ENCODE peak calls at places on chromosomes 5 and 9, in six cellular contexts. K is ovary, M is right lobe of liver, N is GM12865, D is OCI-M1, V is HEK293T. P is an unnamed sample.

GRCh38 chr9:101601904-101602765 is 7.4 kb upstream of the PPP3R2 start:
- DNase-seq in N (peak), D (peak), K (peak), V (peak), M (no peak), P (peak)

GRCh38 chr9:129333613-129333960 is 155.5 kb upstream of the IER5L start:
- DNase-seq in D (no peak), N (no peak), K (peak), M (no peak), V (no peak), P (no peak)

GRCh38 chr5:154761062-154761740 is 6.0 kb downstream of the LARP1 start:
- DNase-seq in N (peak), D (no peak), M (no peak), K (no peak), V (no peak), P (no peak)

GRCh38 chr9:137504432-137504777 is 45.3 kb upstream of the NSMF start:
- DNase-seq in M (no peak), V (no peak), N (no peak), K (no peak), D (no peak), P (no peak)

GRCh38 chr9:114153761-114154596 is 1.4 kb upstream of the COL27A1 start:
- DNase-seq in V (peak), N (no peak), D (no peak), M (peak), K (no peak), P (no peak)

GRCh38 chr5:68542207-68542606 is 326.7 kb downstream of the PIK3R1 start:
- DNase-seq in N (no peak), V (no peak), D (peak), M (no peak), K (no peak), P (peak)

GRCh38 chr5:108171759-108172158 is 210.1 kb downstream of the FBXL17 start:
- DNase-seq in M (no peak), K (no peak), V (no peak), D (no peak), N (no peak), P (no peak)

GRCh38 chr9:93205896-93206575 is 22.1 kb downstream of the WNK2 start:
- DNase-seq in M (no peak), N (no peak), K (no peak), D (no peak), V (no peak), P (no peak)

GRCh38 chr9:15901572-15901971 is 348.7 kb downstream of the CCDC171 start:
- DNase-seq in V (no peak), M (no peak), K (no peak), D (no peak), N (no peak), P (no peak)

GRCh38 chr5:153321478-153321877 is 169.0 kb upstream of the GRIA1 start:
- DNase-seq in K (no peak), V (no peak), D (no peak), M (no peak), N (no peak), P (no peak)

GRCh38 chr5:105968961-105969360 is 1701.8 kb downstream of the EFNA5 start:
- DNase-seq in M (no peak), K (no peak), V (no peak), D (peak), N (no peak), P (no peak)

GRCh38 chr5:10455273-10455670 is 13.6 kb downstream of the ROPN1L start:
- DNase-seq in V (no peak), D (no peak), K (no peak), M (no peak), N (no peak), P (no peak)

GRCh38 chr5:55533806-55534435 is 843 bp downstream of the PLPP1 start:
- DNase-seq in K (no peak), D (peak), M (no peak), V (peak), N (peak), P (no peak)

GRCh38 chr9:21404146-21404545 is 4.8 kb upstream of the IFNA8 start:
- DNase-seq in N (no peak), K (no peak), V (no peak), D (no peak), M (no peak), P (no peak)

GRCh38 chr5:81850494-81850893 is 99.6 kb upstream of the SSBP2 start:
- DNase-seq in M (no peak), D (no peak), V (no peak), K (peak), N (no peak), P (no peak)

GRCh38 chr9:129245276-129245675 is 67.2 kb upstream of the IER5L start:
- DNase-seq in N (no peak), K (no peak), M (no peak), D (no peak), V (no peak), P (no peak)

GRCh38 chr5:65133473-65134110 is 348.1 kb downstream of the ADAMTS6 start:
- DNase-seq in D (no peak), V (no peak), K (no peak), M (peak), N (no peak), P (no peak)

GRCh38 chr5:76402880-76403712 is at the start of gene IQGAP2:
- DNase-seq in N (peak), D (peak), K (peak), V (peak), M (peak), P (peak)

GRCh38 chr9:10366171-10366779 is 246.5 kb downstream of the PTPRD start:
- DNase-seq in K (no peak), M (no peak), N (peak), D (peak), V (peak), P (peak)

GRCh38 chr5:150066901-150067396 is 19.4 kb downstream of the CSF1R start:
- DNase-seq in V (no peak), N (peak), M (no peak), K (no peak), D (no peak), P (no peak)

GRCh38 chr9:98810106-98810840 is 2.8 kb downstream of the GALNT12 start:
- DNase-seq in K (no peak), M (no peak), D (no peak), N (no peak), V (no peak), P (no peak)

GRCh38 chr9:129990269-129991005 is 52.6 kb downstream of the FNBP1 start:
- DNase-seq in N (peak), K (no peak), M (no peak), V (no peak), D (peak), P (no peak)

GRCh38 chr9:1373445-1373844 is 323.3 kb downstream of the DMRT2 start:
- DNase-seq in D (no peak), M (no peak), K (no peak), V (no peak), N (no peak), P (no peak)

GRCh38 chr5:169460896-169461295 is 122.7 kb upstream of the SPDL1 start:
- DNase-seq in K (no peak), V (no peak), D (no peak), N (no peak), M (no peak), P (no peak)

GRCh38 chr5:33311893-33312292 is 128.9 kb upstream of the TARS1 start:
- DNase-seq in M (no peak), V (no peak), D (no peak), K (no peak), N (no peak), P (no peak)

GRCh38 chr9:61666310-61666709 is 476.5 kb downstream of the SPATA31A7 start:
- DNase-seq in M (no peak), K (no peak), N (no peak), V (no peak), D (no peak), P (no peak)

GRCh38 chr9:117682955-117683710 is 21.1 kb upstream of the TLR4 start:
- DNase-seq in N (peak), K (no peak), D (no peak), V (no peak), M (no peak), P (no peak)

GRCh38 chr5:175681045-175681974 is 23.4 kb downstream of the HRH2 start:
- DNase-seq in D (peak), K (no peak), M (no peak), N (no peak), V (no peak), P (no peak)

GRCh38 chr5:117760114-117760513 is 1185.5 kb upstream of the SEMA6A start:
- DNase-seq in V (no peak), K (no peak), D (no peak), M (no peak), N (no peak), P (no peak)

GRCh38 chr9:86061972-86062739 is 37.2 kb downstream of the GOLM1 start:
- DNase-seq in V (no peak), M (peak), D (no peak), N (no peak), K (no peak), P (no peak)

GRCh38 chr9:117485176-117485575 is 70.3 kb upstream of the ASTN2 start:
- DNase-seq in V (no peak), N (no peak), M (no peak), K (no peak), D (no peak), P (no peak)

GRCh38 chr5:13909271-13909670 is 35.2 kb downstream of the DNAH5 start:
- DNase-seq in K (no peak), V (no peak), N (no peak), M (no peak), D (no peak), P (no peak)

P was measured in erythroblast.